ENCODE peak calls at places on chromosomes 13 and 19, in four cellular contexts. J is HCT116, O is hepatocyte, H is neural progenitor cell. K is an unnamed sample.

GRCh38 chr19:47032171-47032811 is 12.7 kb downstream of the NPAS1 start:
- DNase-seq in J (peak), O (peak), H (peak), K (peak)

GRCh38 chr13:45702088-45702487 is at the start of gene CBY2:
- DNase-seq in J (no peak), O (no peak), H (no peak), K (no peak)

GRCh38 chr13:21986602-21987001 is 315.7 kb downstream of the FGF9 start:
- DNase-seq in J (no peak), O (peak), H (no peak), K (no peak)

GRCh38 chr19:50909240-50910070 is 1.7 kb downstream of the KLK4 start:
- DNase-seq in J (peak), O (peak), H (peak), K (peak)

GRCh38 chr19:18117364-18117691 is 19.8 kb downstream of the MAST3 start:
- DNase-seq in J (no peak), O (no peak), H (no peak), K (no peak)

GRCh38 chr13:71255633-71256032 is 611.4 kb downstream of the DACH1 start:
- DNase-seq in J (no peak), O (no peak), H (no peak), K (no peak)

GRCh38 chr19:47781590-47782318 is 3.3 kb downstream of the SELENOW start:
- DNase-seq in J (no peak), O (no peak), H (no peak), K (no peak)

GRCh38 chr13:46315491-46316075 is 71.5 kb downstream of the RUBCNL start:
- DNase-seq in J (no peak), O (no peak), H (no peak), K (no peak)

GRCh38 chr13:27057817-27058216 is 113.8 kb downstream of the USP12 start:
- DNase-seq in J (no peak), O (no peak), H (no peak), K (no peak)

GRCh38 chr13:60642552-60642951 is 245.5 kb downstream of the TDRD3 start:
- DNase-seq in J (no peak), O (no peak), H (no peak), K (no peak)

GRCh38 chr13:25819856-25820530 is 231.8 kb downstream of the SHISA2 start:
- DNase-seq in J (no peak), O (peak), H (no peak), K (no peak)

GRCh38 chr19:28485300-28485699 is 727.7 kb downstream of the UQCRFS1 start:
- DNase-seq in J (no peak), O (peak), H (no peak), K (no peak)

GRCh38 chr13:48532473-48533206 is at the start of gene RCBTB2:
- DNase-seq in J (peak), O (peak), H (peak), K (peak)

GRCh38 chr13:79447141-79447540 is 33.8 kb upstream of the NDFIP2 start:
- DNase-seq in J (no peak), O (no peak), H (peak), K (no peak)

GRCh38 chr19:2084993-2085720 is 11.0 kb downstream of the MOB3A start:
- DNase-seq in J (no peak), O (no peak), H (no peak), K (peak)

GRCh38 chr19:2081873-2082810 is 14.0 kb downstream of the MOB3A start:
- DNase-seq in J (no peak), O (no peak), H (no peak), K (peak)

GRCh38 chr19:2080336-2080988 is 15.7 kb downstream of the MOB3A start:
- DNase-seq in J (no peak), O (no peak), H (no peak), K (no peak)

GRCh38 chr19:2079865-2080301 is 16.2 kb downstream of the MOB3A start:
- DNase-seq in J (no peak), O (no peak), H (no peak), K (no peak)

DNA sequence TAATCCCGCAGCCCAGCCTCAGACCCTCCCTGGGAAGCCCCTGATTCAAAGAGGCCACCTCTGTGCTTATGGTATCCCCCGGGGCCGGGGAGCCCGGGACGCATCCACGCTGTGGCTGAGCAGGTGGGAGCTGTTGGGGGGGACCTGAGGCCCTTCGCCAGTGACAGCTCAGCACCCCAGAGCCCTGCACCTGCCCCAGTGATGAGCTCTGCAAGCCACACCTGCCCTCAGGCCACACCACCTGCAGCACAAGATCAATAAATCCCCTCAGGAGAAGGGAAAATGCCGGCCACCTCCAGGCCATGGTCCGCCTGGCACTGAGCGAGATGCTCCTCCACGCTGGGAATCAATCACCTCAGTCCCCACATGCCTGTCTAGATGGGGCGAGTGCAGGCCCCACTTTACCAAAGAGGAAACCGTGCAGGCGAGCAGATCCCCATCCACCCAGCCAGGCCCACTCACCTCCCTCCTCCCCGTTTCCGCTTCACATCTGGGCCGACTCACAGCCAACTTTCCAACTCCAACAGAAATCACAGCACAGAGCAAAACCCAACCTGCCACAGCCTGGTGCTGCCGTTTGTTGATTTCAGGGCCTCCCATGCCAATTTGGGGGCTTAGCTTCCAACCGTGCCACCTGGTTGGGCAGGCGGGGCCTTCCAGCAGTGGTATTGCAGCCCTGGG is 12.8 kb downstream of the MOB3A start:
- DNase-seq in J (no peak), O (no peak), H (no peak), K (peak)
- H3K4me3 ChIP-seq in J (no peak), O (no peak), H (no peak), K (peak)

DNA sequence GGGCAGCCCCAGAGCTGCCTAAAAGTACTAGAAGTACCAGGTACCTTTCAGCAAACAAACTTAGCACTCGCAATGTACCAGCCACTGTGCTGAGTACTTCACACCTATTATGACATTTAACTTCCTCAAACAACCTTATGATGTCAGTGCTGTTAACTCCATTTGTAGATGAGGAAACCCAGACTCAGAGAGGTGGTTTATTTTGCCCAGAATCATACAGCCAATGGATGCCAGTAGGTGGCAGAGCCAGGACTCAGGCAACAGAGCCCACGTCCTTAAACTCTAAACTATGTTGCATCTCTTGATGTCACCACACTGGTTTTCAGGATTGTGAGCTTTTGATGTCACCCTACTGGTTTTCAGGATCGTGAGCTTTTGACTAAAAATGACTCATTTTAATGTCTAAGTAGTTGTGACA is 78.9 kb downstream of the FLT1 start:
- DNase-seq in J (peak), O (no peak), H (no peak), K (no peak)
- TF ChIP-seq CTCF in J (peak), O (no peak), H (no peak), K (peak)

DNA sequence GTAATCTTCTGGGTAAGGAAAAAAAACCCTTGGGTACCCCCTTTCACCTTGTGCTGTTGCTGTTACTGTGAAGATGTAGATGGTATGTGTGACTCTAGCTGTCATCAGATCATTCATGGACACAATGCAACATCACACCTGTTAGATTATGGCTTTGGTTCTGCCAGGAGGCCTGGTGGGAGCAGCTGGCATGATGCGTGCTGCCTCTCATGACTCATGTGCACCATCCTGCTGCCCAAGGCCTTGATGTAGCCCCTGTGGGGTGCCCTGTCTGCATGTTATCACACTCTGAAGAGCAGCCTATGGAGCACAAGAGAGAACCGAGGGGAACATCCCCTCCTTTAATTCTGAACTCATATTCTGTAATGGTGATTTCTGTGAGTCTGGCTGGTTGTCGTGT is 57.7 kb upstream of the TEX29 start:
- DNase-seq in J (no peak), O (no peak), H (no peak), K (no peak)
- TF ChIP-seq EZH2phosphoT487 in J (no peak), O (no peak), H (no peak), K (no peak)

GRCh38 chr19:43976732-43977131 is 7.3 kb upstream of the ZNF155 start:
- DNase-seq in J (no peak), O (no peak), H (no peak), K (no peak)
- H3K4me3 ChIP-seq in J (no peak), O (no peak), H (no peak), K (no peak)

GRCh38 chr13:28621439-28621838 is 37.5 kb upstream of the POMP start:
- DNase-seq in J (no peak), O (no peak), H (no peak), K (no peak)
- TF ChIP-seq CTCF in J (no peak), O (no peak), H (no peak), K (no peak)

DNA sequence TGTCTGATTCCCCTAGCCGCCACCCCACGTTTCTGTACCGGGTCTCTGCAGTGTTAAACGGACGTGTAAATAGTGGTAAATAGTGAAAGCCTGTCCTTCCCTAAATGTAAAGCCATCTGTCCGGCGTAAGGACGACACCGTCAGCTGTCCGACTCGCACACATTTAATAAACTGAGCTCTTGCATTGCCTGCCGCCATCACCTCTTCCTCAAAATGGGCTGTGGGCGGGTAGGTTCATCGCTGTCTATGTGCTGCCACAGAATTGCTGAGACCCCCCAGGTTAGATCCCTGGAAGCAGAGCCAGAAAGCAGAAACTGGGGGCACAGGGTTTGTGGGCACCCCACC is 6.0 kb downstream of the C19orf25 start:
- DNase-seq in J (no peak), O (no peak), H (no peak), K (no peak)
- TF ChIP-seq EZH2phosphoT487 in J (no peak), O (no peak), H (no peak), K (no peak)

GRCh38 chr19:55080121-55080914 is 4.6 kb downstream of the EPS8L1 start:
- DNase-seq in J (peak), O (peak), H (peak), K (peak)

GRCh38 chr19:55082023-55082851 is 6.6 kb downstream of the EPS8L1 start:
- DNase-seq in J (no peak), O (peak), H (peak), K (peak)

GRCh38 chr19:55083004-55083850 is 7.6 kb downstream of the EPS8L1 start:
- DNase-seq in J (no peak), O (no peak), H (no peak), K (no peak)

GRCh38 chr19:55080915-55081772 is 5.5 kb downstream of the EPS8L1 start:
- DNase-seq in J (peak), O (peak), H (peak), K (peak)

GRCh38 chr19:55081773-55082022 is 6.0 kb downstream of the EPS8L1 start:
- DNase-seq in J (no peak), O (no peak), H (no peak), K (no peak)
- H3K4me3 ChIP-seq in J (no peak), O (no peak), H (peak), K (peak)